ENCODE peak calls at places on chromosomes 3 and 15, in six cellular contexts. Z is GM23338, Q is WTC11, D is K562, W is H1, M is GM12878. I is an unnamed sample.

GRCh38 chr3:71066849-71067261 is 516.7 kb downstream of the FOXP1 start:
- DNase-seq in Z (no peak), Q (no peak), D (no peak), W (no peak), M (no peak), I (no peak)

GRCh38 chr3:159417761-159418160 is 570.9 kb upstream of the IL12A start:
- DNase-seq in Z (no peak), Q (no peak), D (no peak), W (no peak), M (no peak), I (no peak)

GRCh38 chr3:41026394-41027177 is 172.7 kb upstream of the CTNNB1 start:
- DNase-seq in Z (peak; percentile 15), Q (no peak), D (peak; percentile 93), W (no peak), M (no peak), I (peak; percentile 35)

GRCh38 chr15:77386626-77387025 is 33.3 kb downstream of the PEAK1 start:
- DNase-seq in Z (no peak), Q (no peak), D (peak; percentile 7), W (no peak), M (no peak), I (no peak)

GRCh38 chr3:105653161-105653560 is 215.7 kb downstream of the CBLB start:
- DNase-seq in Z (peak; percentile 23), Q (no peak), D (no peak), W (no peak), M (no peak), I (no peak)

GRCh38 chr15:71079208-71080044 is 35.8 kb upstream of the THSD4 start:
- DNase-seq in Z (no peak), Q (no peak), D (no peak), W (no peak), M (no peak), I (no peak)

GRCh38 chr3:175378348-175378747 is 519.2 kb downstream of the NAALADL2 start:
- DNase-seq in Z (no peak), Q (no peak), D (no peak), W (no peak), M (peak; percentile 39), I (no peak)

GRCh38 chr15:32669870-32670623 is 28.5 kb downstream of the SCG5 start:
- DNase-seq in Z (peak; percentile 47), Q (no peak), D (no peak), W (no peak), M (no peak), I (peak; percentile 84)

GRCh38 chr3:50658831-50659230 is 15.9 kb upstream of the DOCK3 start:
- DNase-seq in Z (no peak), Q (no peak), D (no peak), W (no peak), M (no peak), I (no peak)

GRCh38 chr3:64209866-64210609 is 15.2 kb downstream of the PRICKLE2 start:
- DNase-seq in Z (no peak), Q (no peak), D (no peak), W (no peak), M (no peak), I (no peak)

GRCh38 chr3:192915306-192915705 is 2.4 kb downstream of the MB21D2 start:
- DNase-seq in Z (peak; percentile 80), Q (peak; percentile 30), D (no peak), W (no peak), M (no peak), I (peak; percentile 41)

GRCh38 chr15:29571728-29572454 is 250.4 kb downstream of the TJP1 start:
- DNase-seq in Z (peak; percentile 11), Q (no peak), D (peak; percentile 9), W (no peak), M (no peak), I (no peak)
- TF ChIP-seq CREB1 in Z (no peak), Q (no peak), D (no peak), W (no peak), M (no peak), I (no peak)

GRCh38 chr3:179181021-179181472 is 32.9 kb downstream of the PIK3CA start:
- DNase-seq in Z (no peak), Q (no peak), D (no peak), W (no peak), M (no peak), I (no peak)
- TF ChIP-seq CREB1 in Z (no peak), Q (no peak), D (no peak), W (no peak), M (no peak), I (no peak)

GRCh38 chr3:87167634-87168456 is 59.3 kb upstream of the CHMP2B start:
- DNase-seq in Z (peak; percentile 71), Q (no peak), D (peak; percentile 42), W (no peak), M (peak; percentile 15), I (peak; percentile 31)
- TF ChIP-seq CREB1 in Z (no peak), Q (no peak), D (no peak), W (no peak), M (no peak), I (no peak)

GRCh38 chr3:52109556-52110380 is 44.5 kb downstream of the POC1A start:
- DNase-seq in Z (no peak), Q (no peak), D (no peak), W (no peak), M (no peak), I (no peak)

GRCh38 chr3:52108302-52109232 is 45.7 kb downstream of the POC1A start:
- DNase-seq in Z (peak; percentile 19), Q (peak; percentile 30), D (peak; percentile 49), W (no peak), M (no peak), I (no peak)

GRCh38 chr3:52110502-52110901 is 43.7 kb downstream of the POC1A start:
- DNase-seq in Z (no peak), Q (no peak), D (no peak), W (no peak), M (no peak), I (no peak)

GRCh38 chr3:52104664-52105281 is 48.4 kb upstream of the DUSP7 start:
- DNase-seq in Z (no peak), Q (no peak), D (no peak), W (no peak), M (no peak), I (no peak)

DNA sequence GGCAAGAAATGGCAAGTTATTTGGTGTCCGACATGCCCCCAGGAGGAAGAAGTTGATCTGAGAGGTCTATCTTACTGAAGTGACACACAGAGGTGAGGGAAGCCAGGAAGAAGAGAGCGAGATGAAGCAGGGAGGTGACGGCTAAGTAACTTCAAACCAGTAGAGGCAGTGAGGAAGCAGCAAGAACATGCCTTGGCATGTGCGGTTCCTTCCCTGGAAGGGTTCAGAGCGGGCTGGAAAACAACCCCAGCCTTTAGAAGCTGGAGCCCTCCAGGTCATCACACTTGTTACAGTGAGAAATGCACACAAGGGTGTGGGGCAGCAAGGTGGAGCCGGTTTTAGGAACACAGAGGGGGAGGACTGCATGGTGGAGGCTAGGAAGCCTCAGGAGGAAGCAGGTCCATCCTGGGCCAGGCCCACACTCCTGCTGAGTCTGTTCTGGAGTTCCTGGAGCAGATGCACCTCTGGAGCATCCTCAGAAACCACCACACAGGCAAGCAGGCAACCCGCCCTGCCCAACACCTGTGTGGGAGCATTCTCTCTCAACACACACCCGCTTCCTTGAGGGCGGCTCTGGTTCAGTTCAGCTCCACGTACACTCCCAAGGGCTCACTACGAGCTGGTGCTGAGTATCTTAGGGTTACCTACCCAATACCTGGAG is 47.1 kb downstream of the POC1A start:
- DNase-seq in Z (no peak), Q (no peak), D (no peak), W (no peak), M (no peak), I (no peak)
- TF ChIP-seq CREB1 in Z (no peak), Q (no peak), D (no peak), W (no peak), M (no peak), I (no peak)

GRCh38 chr3:60760145-60760544 is 491.1 kb downstream of the FHIT start:
- DNase-seq in Z (no peak), Q (no peak), D (no peak), W (no peak), M (no peak), I (no peak)
- TF ChIP-seq CREB1 in Z (no peak), Q (no peak), D (no peak), W (no peak), M (no peak), I (no peak)

GRCh38 chr3:9165441-9165840 is 84.0 kb downstream of the SRGAP3 start:
- DNase-seq in Z (no peak), Q (no peak), D (no peak), W (no peak), M (no peak), I (no peak)

GRCh38 chr3:9158865-9159630 is 90.4 kb downstream of the SRGAP3 start:
- DNase-seq in Z (no peak), Q (no peak), D (peak; percentile 8), W (no peak), M (no peak), I (no peak)

GRCh38 chr3:9163289-9163688 is 86.2 kb downstream of the SRGAP3 start:
- DNase-seq in Z (no peak), Q (no peak), D (no peak), W (no peak), M (no peak), I (no peak)

GRCh38 chr3:9161298-9161697 is 88.1 kb downstream of the SRGAP3 start:
- DNase-seq in Z (no peak), Q (no peak), D (no peak), W (no peak), M (no peak), I (no peak)

DNA sequence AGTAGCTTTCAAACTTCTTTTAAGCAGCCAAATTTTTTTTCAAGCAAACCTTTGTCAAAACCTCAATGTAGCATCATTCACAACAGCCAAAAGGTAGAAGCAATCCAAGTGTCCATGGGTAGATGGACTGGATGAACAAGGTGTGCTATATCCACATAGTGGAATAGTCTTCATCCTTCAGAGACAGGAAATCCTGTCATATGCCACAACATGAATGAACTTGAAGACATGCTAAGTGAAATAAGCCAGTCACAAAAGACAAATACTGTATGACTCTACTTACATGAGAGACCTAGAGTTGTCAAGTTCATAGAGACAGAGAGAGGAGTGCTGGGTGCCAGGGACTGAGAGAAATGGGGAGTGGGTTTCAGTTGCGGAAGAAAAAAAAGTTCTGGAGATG is 87.6 kb downstream of the SRGAP3 start:
- DNase-seq in Z (no peak), Q (no peak), D (no peak), W (no peak), M (no peak), I (no peak)
- TF ChIP-seq CREB1 in Z (no peak), Q (no peak), D (no peak), W (no peak), M (no peak), I (no peak)

DNA sequence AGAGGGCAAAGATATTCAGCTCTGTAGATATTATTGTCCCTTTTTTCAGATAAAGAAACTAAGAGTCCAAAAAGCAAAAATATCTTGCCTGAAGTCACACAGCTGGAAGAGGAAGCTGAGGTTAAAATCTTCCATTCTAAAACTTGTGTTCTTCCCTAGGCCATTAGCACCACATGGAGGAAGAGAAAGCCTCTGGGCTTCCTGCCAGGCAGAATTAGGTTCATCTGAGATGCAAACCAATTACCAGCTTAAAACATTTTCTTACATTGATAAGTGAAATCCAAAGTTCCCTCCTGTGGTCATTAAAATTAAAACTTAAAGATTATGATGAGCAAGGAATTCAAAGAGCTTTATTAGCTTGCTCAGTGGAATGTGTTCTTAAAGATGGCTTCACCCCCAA is 235.3 kb upstream of the SETMAR start:
- DNase-seq in Z (no peak), Q (no peak), D (no peak), W (no peak), M (no peak), I (no peak)
- TF ChIP-seq CREB1 in Z (no peak), Q (no peak), D (no peak), W (no peak), M (no peak), I (no peak)

GRCh38 chr3:141485578-141486415 is 1.0 kb upstream of the RASA2 start:
- DNase-seq in Z (peak; percentile 28), Q (no peak), D (peak; percentile 74), W (no peak), M (no peak), I (peak; percentile 25)
- TF ChIP-seq CREB1 in Z (no peak), Q (no peak), D (no peak), W (no peak), M (no peak), I (no peak)

GRCh38 chr3:127000792-127001191 is 17.9 kb downstream of the PLXNA1 start:
- DNase-seq in Z (no peak), Q (no peak), D (no peak), W (no peak), M (no peak), I (no peak)
- TF ChIP-seq CREB1 in Z (no peak), Q (no peak), D (no peak), W (no peak), M (no peak), I (no peak)